ENCODE peak calls at places on chromosomes 1 and 21, in ten cellular contexts. B is cardiac muscle cell, A is left ventricle myocardium inferior, Y is heart left ventricle, F is HepG2, R is psoas muscle, X is PC-3, G is right lobe of liver, E is A673, I is body of pancreas. V is an unnamed sample.

GRCh38 chr1:97334454-97334853 is 586.4 kb downstream of the DPYD start:
- DNase-seq in B (no peak), A (no peak), Y (no peak), F (no peak), R (no peak), X (peak; percentile 33), G (no peak), E (peak; percentile 50), I (no peak), V (no peak)

GRCh38 chr1:118485757-118486156 is 300.7 kb upstream of the SPAG17 start:
- DNase-seq in B (no peak), A (no peak), Y (no peak), F (no peak), R (no peak), X (no peak), G (no peak), E (peak; percentile 12), I (no peak), V (no peak)

GRCh38 chr21:44527156-44527982 is 12.6 kb downstream of the KRTAP10-1 start:
- DNase-seq in B (no peak), A (peak; percentile 1), Y (peak; percentile 12), F (no peak), R (peak; percentile 4), X (no peak), G (peak; percentile 7), E (no peak), I (no peak), V (peak; percentile 1)

GRCh38 chr21:28705616-28706015 is 287.1 kb downstream of the LTN1 start:
- DNase-seq in B (no peak), A (no peak), Y (no peak), F (no peak), R (no peak), X (no peak), G (no peak), E (no peak), I (no peak), V (no peak)

GRCh38 chr1:51525295-51525694 is 6.2 kb upstream of the EPS15 start:
- DNase-seq in B (no peak), A (no peak), Y (no peak), F (no peak), R (no peak), X (no peak), G (no peak), E (no peak), I (no peak), V (no peak)

GRCh38 chr1:221908573-221908972 is 166.7 kb upstream of the DUSP10 start:
- DNase-seq in B (no peak), A (no peak), Y (no peak), F (no peak), R (no peak), X (no peak), G (no peak), E (no peak), I (no peak), V (no peak)

GRCh38 chr1:21299007-21299406 is 8.7 kb upstream of the ECE1 start:
- DNase-seq in B (no peak), A (no peak), Y (no peak), F (no peak), R (no peak), X (no peak), G (no peak), E (no peak), I (no peak), V (no peak)

GRCh38 chr1:159483501-159483900 is 44.0 kb downstream of the OR10J1 start:
- DNase-seq in B (no peak), A (no peak), Y (no peak), F (no peak), R (no peak), X (no peak), G (no peak), E (no peak), I (no peak), V (no peak)

GRCh38 chr1:20278692-20279130 is 12.0 kb upstream of the VWA5B1 start:
- DNase-seq in B (no peak), A (no peak), Y (no peak), F (no peak), R (no peak), X (no peak), G (no peak), E (peak; percentile 19), I (no peak), V (no peak)

GRCh38 chr1:192232859-192233417 is 74.7 kb downstream of the RGS18 start:
- DNase-seq in B (no peak), A (no peak), Y (no peak), F (no peak), R (no peak), X (no peak), G (no peak), E (no peak), I (no peak), V (no peak)

GRCh38 chr1:168301664-168302320 is 21.1 kb downstream of the TBX19 start:
- DNase-seq in B (peak; percentile 41), A (no peak), Y (no peak), F (peak; percentile 6), R (no peak), X (peak; percentile 99), G (no peak), E (peak; percentile 24), I (no peak), V (no peak)

GRCh38 chr1:178939328-178939727 is 68.5 kb upstream of the ANGPTL1 start:
- DNase-seq in B (no peak), A (no peak), Y (no peak), F (no peak), R (no peak), X (no peak), G (no peak), E (no peak), I (no peak), V (no peak)

GRCh38 chr1:203638914-203639313 is 12.3 kb downstream of the ATP2B4 start:
- DNase-seq in B (no peak), A (peak; percentile 18), Y (peak; percentile 48), F (no peak), R (no peak), X (peak; percentile 64), G (no peak), E (no peak), I (no peak), V (no peak)

GRCh38 chr1:153770812-153771211 is 4.4 kb upstream of the SLC27A3 start:
- DNase-seq in B (no peak), A (peak; percentile 49), Y (peak; percentile 60), F (no peak), R (no peak), X (no peak), G (no peak), E (no peak), I (no peak), V (peak; percentile 34)

GRCh38 chr1:94235189-94236020 is 2.0 kb downstream of the ARHGAP29 start:
- DNase-seq in B (no peak), A (no peak), Y (no peak), F (no peak), R (no peak), X (peak; percentile 46), G (peak; percentile 34), E (peak; percentile 9), I (no peak), V (no peak)

GRCh38 chr1:94236021-94236491 is 1.3 kb downstream of the ARHGAP29 start:
- DNase-seq in B (peak; percentile 34), A (no peak), Y (no peak), F (no peak), R (no peak), X (peak; percentile 47), G (no peak), E (no peak), I (peak; percentile 10), V (no peak)

GRCh38 chr1:94236630-94237290 is 624 bp downstream of the ARHGAP29 start:
- DNase-seq in B (peak; percentile 61), A (peak; percentile 56), Y (peak; percentile 50), F (no peak), R (peak; percentile 62), X (peak; percentile 43), G (peak; percentile 20), E (peak; percentile 42), I (peak; percentile 49), V (peak; percentile 20)

GRCh38 chr1:94239796-94240195 is 2.4 kb upstream of the ARHGAP29 start:
- DNase-seq in B (no peak), A (no peak), Y (no peak), F (no peak), R (no peak), X (peak; percentile 48), G (no peak), E (no peak), I (no peak), V (no peak)

GRCh38 chr1:94237291-94238226 is at the start of gene ARHGAP29:
- DNase-seq in B (peak; percentile 92), A (peak; percentile 89), Y (peak; percentile 91), F (peak; percentile 74), R (peak; percentile 82), X (peak; percentile 94), G (peak; percentile 93), E (peak; percentile 87), I (peak; percentile 88), V (peak; percentile 58)
- TF ChIP-seq CTCF in B (peak; percentile 20), A (no peak), Y (no peak), F (peak; percentile 32), R (peak; percentile 1), X (no peak), G (no peak), E (peak; percentile 23), I (peak; percentile 11), V (no peak)

GRCh38 chr1:47201179-47201578 is 11.3 kb upstream of the PDZK1IP1 start:
- DNase-seq in B (no peak), A (no peak), Y (no peak), F (no peak), R (no peak), X (no peak), G (no peak), E (no peak), I (no peak), V (no peak)
- H3K27me3 ChIP-seq in B (peaks cover 30% of the 10 kb centered on the region), A (peaks cover 44% of the 10 kb centered on the region), Y (no peaks in the 10 kb centered on the region), F (peaks cover 4% of the 10 kb centered on the region), R (peaks cover 23% of the 10 kb centered on the region), X (peaks cover 6% of the 10 kb centered on the region), G (no peaks in the 10 kb centered on the region), E (peaks cover 31% of the 10 kb centered on the region), I (peaks cover 4% of the 10 kb centered on the region), V (no peaks in the 10 kb centered on the region)

DNA sequence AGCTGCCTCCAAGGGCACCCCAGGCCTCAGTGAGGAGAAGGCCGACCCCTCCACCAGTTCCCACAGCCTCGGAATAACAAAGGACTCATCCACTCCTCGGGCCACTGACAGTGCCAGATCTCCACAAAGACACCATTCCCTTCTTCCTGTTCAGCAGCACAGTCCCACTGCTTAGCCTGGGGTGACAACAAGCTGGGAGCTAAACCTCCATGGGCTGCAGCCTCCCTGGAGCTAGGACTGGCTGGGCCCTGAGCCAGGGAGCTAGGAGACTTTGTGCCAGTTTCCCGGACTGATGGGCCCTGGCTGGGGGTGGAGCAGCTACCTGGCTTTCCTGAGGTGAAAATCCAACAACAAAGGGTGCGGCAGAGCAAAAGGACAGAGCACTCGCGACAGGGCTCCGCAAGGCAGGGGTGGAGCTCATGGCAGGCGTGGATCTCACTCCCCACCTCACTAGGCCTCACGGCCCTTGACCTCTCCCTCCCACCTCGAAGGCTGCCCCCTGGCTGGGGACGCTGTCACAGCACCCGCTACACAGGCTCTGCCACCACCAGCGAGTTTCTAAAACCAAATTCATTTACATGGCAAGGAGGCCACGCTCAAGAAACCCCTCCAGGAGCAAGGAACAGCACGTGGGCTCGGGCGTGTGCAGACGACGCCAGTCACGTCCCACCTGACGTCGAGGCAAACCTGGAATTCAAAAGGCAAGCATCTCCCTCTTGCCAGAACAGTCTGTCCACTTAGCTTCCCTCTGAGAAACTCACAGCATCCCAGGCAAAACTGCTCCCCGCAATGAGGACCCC is 13.8 kb downstream of the SLC35E2B start:
- DNase-seq in B (peak; percentile 7), A (no peak), Y (no peak), F (peak; percentile 86), R (no peak), X (peak; percentile 9), G (peak; percentile 76), E (no peak), I (peak; percentile 52), V (no peak)
- TF ChIP-seq CTCF in B (peak; percentile 41), A (no peak), Y (peak; percentile 7), F (peak; percentile 90), R (no peak), X (peak; percentile 63), G (peak; percentile 55), E (no peak), I (peak; percentile 26), V (no peak)

GRCh38 chr1:3129133-3129490 is 60.1 kb downstream of the PRDM16 start:
- DNase-seq in B (no peak), A (no peak), Y (no peak), F (no peak), R (no peak), X (no peak), G (no peak), E (no peak), I (no peak), V (no peak)
- H3K27me3 ChIP-seq in B (no peaks in the 10 kb centered on the region), A (no peaks in the 10 kb centered on the region), Y (no peaks in the 10 kb centered on the region), F (peaks cover 7% of the 10 kb centered on the region), R (no peaks in the 10 kb centered on the region), X (peaks cover 100% of the 10 kb centered on the region), G (no peaks in the 10 kb centered on the region), E (peaks cover 21% of the 10 kb centered on the region), I (no peaks in the 10 kb centered on the region), V (no peaks in the 10 kb centered on the region)

V was measured in uterus.